ENCODE peak calls at places on chromosomes 12 and 14, in nine cellular contexts. D, S, R, X, C, G, N, L and J are unnamed samples.

GRCh38 chr12:45381351-45381750 is 165.5 kb downstream of the ANO6 start:
- DNase-seq in S (no peak), N (no peak), L (no peak), R (no peak), D (no peak), C (no peak), G (no peak), X (no peak), J (no peak)

GRCh38 chr12:131380961-131381705 is 329.8 kb upstream of the SFSWAP start:
- DNase-seq in L (no peak), N (no peak), R (peak), C (no peak), S (no peak), X (no peak), G (no peak), D (no peak), J (no peak)

GRCh38 chr12:116954700-116955381 is 44.1 kb downstream of the FBXW8 start:
- DNase-seq in L (no peak), C (peak), X (no peak), R (peak), D (no peak), G (no peak), N (no peak), S (no peak), J (no peak)

GRCh38 chr14:75794615-75795038 is 133.6 kb downstream of the TTLL5 start:
- DNase-seq in X (peak), R (no peak), D (peak), S (peak), N (peak), C (peak), G (peak), L (no peak), J (no peak)

GRCh38 chr12:61823102-61823501 is 437.1 kb upstream of the USP15 start:
- DNase-seq in R (no peak), D (no peak), S (no peak), L (no peak), G (no peak), X (no peak), N (no peak), C (no peak), J (no peak)

GRCh38 chr12:120225852-120226640 is 25.1 kb upstream of the RPLP0 start:
- DNase-seq in L (no peak), C (no peak), S (no peak), R (no peak), D (no peak), X (no peak), N (no peak), G (no peak), J (no peak)

GRCh38 chr14:51962678-51963077 is 26.7 kb upstream of the RTRAF start:
- DNase-seq in X (no peak), N (no peak), G (peak), C (peak), R (no peak), D (no peak), S (peak), L (no peak), J (no peak)

GRCh38 chr12:57057037-57057436 is 7.1 kb upstream of the MYO1A start:
- DNase-seq in L (no peak), G (no peak), S (no peak), X (no peak), N (no peak), C (no peak), R (no peak), D (no peak), J (no peak)

GRCh38 chr12:125166046-125166445 is 100.8 kb downstream of the AACS start:
- DNase-seq in N (no peak), L (no peak), R (no peak), S (no peak), G (no peak), D (no peak), C (no peak), X (no peak), J (no peak)

GRCh38 chr12:46585854-46586621 is 213.5 kb upstream of the SLC38A2 start:
- DNase-seq in L (no peak), C (peak), D (peak), X (peak), R (no peak), G (peak), S (peak), N (peak), J (no peak)

GRCh38 chr12:69929531-69929930 is 104.5 kb downstream of the MYRFL start:
- DNase-seq in X (no peak), G (peak), S (no peak), L (no peak), R (no peak), D (no peak), C (peak), N (no peak), J (no peak)

GRCh38 chr12:30909088-30909688 is 17.4 kb upstream of the TSPAN11 start:
- DNase-seq in S (peak), N (no peak), R (no peak), C (no peak), L (no peak), X (no peak), G (no peak), D (no peak), J (no peak)

GRCh38 chr14:77325746-77326094 is 4.9 kb downstream of the GSTZ1 start:
- DNase-seq in G (no peak), N (no peak), X (peak), C (no peak), R (no peak), L (no peak), S (no peak), D (peak), J (no peak)

GRCh38 chr14:76080009-76080408 is 71.7 kb upstream of the GPATCH2L start:
- DNase-seq in X (no peak), L (no peak), N (no peak), D (no peak), R (no peak), G (no peak), C (no peak), S (no peak), J (peak)

GRCh38 chr14:23559010-23559920 is 3.2 kb downstream of the THTPA start:
- DNase-seq in R (no peak), G (peak), L (no peak), C (peak), N (no peak), X (peak), D (peak), S (peak), J (no peak)

GRCh38 chr14:53710615-53711014 is 246.0 kb downstream of the BMP4 start:
- DNase-seq in X (no peak), L (no peak), D (no peak), C (no peak), S (no peak), R (no peak), N (no peak), G (no peak), J (no peak)

GRCh38 chr14:91177073-91177796 is 63.4 kb downstream of the DGLUCY start:
- DNase-seq in X (peak), L (no peak), D (peak), C (peak), G (peak), S (peak), N (peak), R (peak), J (no peak)

GRCh38 chr12:41924111-41924510 is 220.6 kb downstream of the GXYLT1 start:
- DNase-seq in G (no peak), C (no peak), D (peak), S (no peak), N (no peak), L (no peak), X (no peak), R (no peak), J (no peak)

GRCh38 chr12:104588048-104588942 is 131.5 kb downstream of the CHST11 start:
- DNase-seq in N (no peak), G (peak), S (peak), X (no peak), D (peak), L (no peak), R (no peak), C (no peak), J (no peak)

GRCh38 chr14:91349481-91350074 is 68.0 kb downstream of the CCDC88C start:
- DNase-seq in D (no peak), L (no peak), S (no peak), N (no peak), G (no peak), X (no peak), R (no peak), C (no peak), J (no peak)

GRCh38 chr12:11986165-11986564 is 84.6 kb upstream of the BCL2L14 start:
- DNase-seq in S (no peak), X (no peak), G (no peak), N (no peak), L (no peak), R (no peak), C (no peak), D (no peak), J (no peak)

GRCh38 chr12:52849511-52849910 is 717 bp upstream of the KRT78 start:
- DNase-seq in R (no peak), X (no peak), L (no peak), G (no peak), N (no peak), S (no peak), C (no peak), D (no peak), J (no peak)

GRCh38 chr12:65607271-65607880 is 216.9 kb upstream of the HMGA2 start:
- DNase-seq in L (no peak), D (no peak), X (no peak), N (no peak), S (peak), C (no peak), G (no peak), R (no peak), J (no peak)

GRCh38 chr14:70855486-70855885 is 46.2 kb upstream of the MAP3K9 start:
- DNase-seq in X (no peak), G (no peak), N (no peak), S (no peak), C (no peak), D (no peak), L (no peak), R (no peak), J (no peak)
- TF ChIP-seq CTCF in X (peak), G (no peak), N (no peak), S (no peak), C (no peak), D (no peak), L (no peak), R (no peak), J (no peak)

DNA sequence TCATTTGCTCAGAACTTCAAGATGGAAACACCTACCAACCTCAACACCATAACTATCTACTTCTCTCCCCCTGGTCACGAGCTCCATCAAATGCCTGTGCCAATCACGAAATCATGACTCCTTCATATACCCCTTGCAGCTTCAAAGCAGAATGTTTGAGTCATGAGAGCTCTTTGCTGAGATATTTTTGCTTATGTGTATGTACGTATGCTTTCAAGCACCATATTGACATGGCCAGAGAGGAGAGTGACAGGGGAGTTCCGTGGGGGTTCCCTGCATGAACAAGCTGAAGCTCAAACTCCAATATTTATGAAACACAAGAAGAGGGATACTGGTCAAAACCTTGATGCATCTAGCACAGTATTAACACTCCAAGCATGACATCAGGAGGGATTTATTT is 374.4 kb downstream of the DPF3 start:
- DNase-seq in G (no peak), X (no peak), C (no peak), D (no peak), S (no peak), N (no peak), L (no peak), R (no peak), J (no peak)
- H3K4me3 ChIP-seq in G (no peak), X (no peak), C (no peak), D (no peak), S (no peak), N (no peak), L (no peak), R (no peak), J (no peak)

DNA sequence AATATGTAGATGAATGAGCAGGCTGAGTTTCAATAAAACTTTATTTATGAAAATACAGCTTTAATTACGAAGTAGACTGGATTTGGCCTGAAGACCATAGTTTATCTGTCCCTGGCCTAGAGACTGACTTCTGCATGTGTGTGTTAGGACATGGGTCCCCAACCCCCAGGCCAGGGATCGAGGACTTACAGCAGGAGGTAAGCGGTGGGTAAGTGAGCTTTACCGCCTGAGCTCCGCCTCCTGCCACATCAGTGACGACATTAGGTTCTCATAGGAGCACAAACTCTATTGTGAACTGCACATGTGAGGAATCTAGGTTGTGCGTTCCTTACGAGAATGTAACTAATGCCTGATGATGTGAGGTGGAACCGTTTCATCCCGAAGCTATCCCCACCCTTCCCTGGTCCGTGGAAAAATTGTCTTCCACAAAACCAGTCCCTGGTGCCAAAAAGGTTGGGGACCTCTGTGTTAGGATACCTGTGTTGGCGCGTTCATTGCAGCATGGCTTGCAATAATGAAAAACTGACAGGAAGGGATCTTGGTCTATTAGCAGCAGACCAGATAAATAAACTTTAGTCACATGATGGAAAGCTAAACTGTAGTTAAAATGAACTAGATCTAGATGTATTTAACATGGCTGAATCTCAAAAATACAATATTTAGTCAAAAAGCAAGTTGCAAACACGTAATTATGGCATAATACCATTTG is 4.1 kb downstream of the GLRX5 start:
- DNase-seq in G (no peak), N (no peak), L (no peak), S (no peak), C (no peak), D (no peak), X (no peak), R (no peak), J (no peak)
- TF ChIP-seq CTCF in G (no peak), N (no peak), L (no peak), S (no peak), C (no peak), D (no peak), X (no peak), R (no peak), J (no peak)

DNA sequence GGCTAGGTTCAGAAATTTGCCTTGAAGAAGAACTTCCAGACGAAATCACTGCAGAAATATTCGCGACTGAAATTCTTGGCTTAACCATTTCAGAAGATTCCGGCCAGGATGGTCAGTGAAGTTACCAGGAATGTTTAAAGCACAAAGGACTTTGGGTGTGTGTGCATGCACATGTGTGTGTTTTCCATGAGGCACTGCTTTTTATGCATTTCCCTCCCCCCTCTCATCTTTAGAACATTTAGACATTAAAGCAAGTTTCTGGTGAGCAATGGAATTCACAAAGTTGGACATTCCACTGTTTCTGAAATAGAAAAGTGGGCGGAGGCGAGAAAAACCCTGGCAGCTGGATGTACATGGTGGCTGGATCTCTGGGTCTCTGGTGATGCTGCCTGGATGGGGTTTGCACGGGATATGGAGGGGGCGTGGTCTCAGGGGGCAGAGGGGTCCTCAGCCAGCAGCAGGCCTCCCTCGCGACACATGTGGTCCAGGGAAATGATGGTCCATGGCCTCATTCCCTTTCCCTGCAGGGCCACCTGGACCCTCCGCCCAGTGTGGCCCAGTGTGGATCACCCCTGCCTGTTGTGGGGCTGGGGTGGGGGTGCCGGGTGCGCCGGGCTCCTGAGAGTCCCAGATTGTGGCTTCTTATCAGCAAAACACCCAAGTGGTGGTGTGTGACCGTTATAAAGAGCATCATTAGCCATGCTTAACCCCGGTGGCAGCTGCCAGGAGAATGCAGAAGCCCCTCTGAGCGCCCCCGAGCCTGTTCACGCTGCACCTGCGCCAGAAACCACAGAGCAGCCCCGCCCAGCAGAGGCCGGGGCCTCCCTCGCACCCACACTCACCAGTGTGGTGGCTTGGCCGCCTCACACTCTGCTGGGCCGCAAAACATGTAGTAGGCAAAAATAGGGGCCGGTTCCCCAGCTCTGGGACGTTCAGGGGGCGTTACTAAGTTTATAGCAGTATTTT is 17.8 kb upstream of the BCL7A start:
- DNase-seq in G (peak), N (peak), D (no peak), R (no peak), C (peak), L (no peak), X (no peak), S (peak), J (no peak)
- H3K4me3 ChIP-seq in G (no peak), N (no peak), D (no peak), R (no peak), C (no peak), L (peak), X (no peak), S (no peak), J (no peak)

GRCh38 chr12:9319044-9319841 is 111.0 kb upstream of the PZP start:
- DNase-seq in L (no peak), C (no peak), S (no peak), G (peak), X (no peak), R (no peak), N (no peak), D (no peak), J (no peak)
- TF ChIP-seq CTCF in L (no peak), C (peak), S (no peak), G (peak), X (peak), R (no peak), N (peak), D (no peak), J (no peak)

DNA sequence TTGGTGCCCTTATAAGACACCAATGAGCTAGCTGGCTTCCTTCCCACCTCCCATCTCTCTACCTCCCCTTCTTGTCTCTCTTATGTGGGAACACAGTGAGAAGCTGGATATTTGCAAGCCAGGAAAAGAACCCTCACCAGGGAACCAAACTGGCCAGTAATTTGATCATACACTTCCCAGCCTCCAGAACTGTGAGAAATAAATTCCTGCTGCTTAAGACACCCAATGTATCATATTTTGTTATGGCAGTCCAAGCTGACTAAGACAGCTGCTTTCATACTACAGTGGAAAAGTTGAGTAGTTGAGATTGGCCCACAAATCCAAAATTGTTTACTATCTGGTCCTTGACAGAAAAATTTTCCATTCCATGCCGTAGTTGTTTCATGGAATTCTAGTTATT is 269.0 kb downstream of the KCNH5 start:
- DNase-seq in C (no peak), D (no peak), N (no peak), R (no peak), G (no peak), S (no peak), L (no peak), X (no peak), J (no peak)
- H3K4me3 ChIP-seq in C (no peak), D (no peak), N (no peak), R (no peak), G (no peak), S (no peak), L (no peak), X (no peak), J (no peak)

GRCh38 chr12:16112626-16113560 is 164.6 kb downstream of the SLC15A5 start:
- DNase-seq in X (no peak), R (no peak), S (peak), G (no peak), D (no peak), L (no peak), C (peak), N (no peak), J (no peak)
- TF ChIP-seq CTCF in X (no peak), R (no peak), S (no peak), G (no peak), D (no peak), L (no peak), C (no peak), N (no peak), J (no peak)